ENCODE peak calls at places on chromosome 21, in five cellular contexts. Y is lower leg skin, G is AG08395, P is colonic mucosa, A is BE2C. O is an unnamed sample.

GRCh38 chr21:42685036-42685435 is 31.6 kb downstream of the PDE9A start:
- DNase-seq in Y (no peak), G (no peak), P (no peak), A (no peak), O (no peak)

GRCh38 chr21:45767071-45768006 is 123.8 kb downstream of the PCBP3 start:
- DNase-seq in Y (no peak), G (no peak), P (no peak), A (no peak), O (no peak)

GRCh38 chr21:42405064-42406059 is 1.7 kb downstream of the UBASH3A start:
- DNase-seq in Y (no peak), G (no peak), P (no peak), A (no peak), O (no peak)

GRCh38 chr21:14438204-14438603 is 55.3 kb upstream of the HSPA13 start:
- DNase-seq in Y (no peak), G (no peak), P (no peak), A (no peak), O (no peak)

GRCh38 chr21:44375281-44375651 is 21.8 kb downstream of the TRPM2 start:
- DNase-seq in Y (peak; percentile 70), G (no peak), P (no peak), A (no peak), O (no peak)

GRCh38 chr21:19684328-19684727 is 1280.7 kb upstream of the TMPRSS15 start:
- DNase-seq in Y (no peak), G (no peak), P (no peak), A (peak; percentile 54), O (no peak)

GRCh38 chr21:38289697-38290096 is 32.9 kb downstream of the KCNJ15 start:
- DNase-seq in Y (no peak), G (peak; percentile 93), P (no peak), A (no peak), O (no peak)

GRCh38 chr21:42542196-42542595 is 28.5 kb downstream of the SLC37A1 start:
- DNase-seq in Y (no peak), G (no peak), P (no peak), A (no peak), O (no peak)

GRCh38 chr21:24045775-24046215 is 1561.5 kb downstream of the MRPL39 start:
- DNase-seq in Y (no peak), G (no peak), P (peak; percentile 27), A (peak; percentile 57), O (peak; percentile 55)

GRCh38 chr21:17476006-17476405 is 36.8 kb upstream of the CXADR start:
- DNase-seq in Y (no peak), G (no peak), P (no peak), A (no peak), O (no peak)

GRCh38 chr21:25997788-25998611 is 172.6 kb downstream of the APP start:
- DNase-seq in Y (no peak), G (no peak), P (peak; percentile 64), A (no peak), O (peak; percentile 17)

O was measured in prostate gland.